ENCODE peak calls at places on chromosome 18, in six cellular contexts. W is PC-9, N is adrenal gland, K is mammary epithelial cell, S is left lung, O is neural progenitor cell. I is an unnamed sample.

GRCh38 chr18:7548226-7548625 is 18.9 kb upstream of the PTPRM start:
- DNase-seq in W (no peak), N (no peak), K (no peak), S (no peak), O (no peak), I (no peak)

GRCh38 chr18:34098109-34098508 is 126.6 kb downstream of the NOL4 start:
- DNase-seq in W (no peak), N (no peak), K (no peak), S (no peak), O (peak; percentile 9), I (no peak)

GRCh38 chr18:44536619-44537018 is 144.1 kb upstream of the SETBP1 start:
- DNase-seq in W (no peak), N (no peak), K (no peak), S (no peak), O (no peak), I (no peak)

GRCh38 chr18:71028285-71028762 is 739.5 kb downstream of the SOCS6 start:
- DNase-seq in W (no peak), N (no peak), K (no peak), S (no peak), O (no peak), I (peak; percentile 18)

GRCh38 chr18:29383311-29384273 is 1206.7 kb upstream of the CDH2 start:
- DNase-seq in W (no peak), N (no peak), K (peak; percentile 42), S (no peak), O (no peak), I (no peak)

GRCh38 chr18:43582120-43582519 is 304.8 kb upstream of the SYT4 start:
- DNase-seq in W (no peak), N (peak; percentile 52), K (no peak), S (no peak), O (no peak), I (no peak)

GRCh38 chr18:5720132-5720531 is 175.2 kb downstream of the TMEM200C start:
- DNase-seq in W (no peak), N (peak; percentile 61), K (no peak), S (no peak), O (no peak), I (peak; percentile 34)

GRCh38 chr18:77702686-77703085 is 453.0 kb downstream of the GALR1 start:
- DNase-seq in W (peak; percentile 45), N (peak; percentile 61), K (no peak), S (no peak), O (peak; percentile 60), I (no peak)

GRCh38 chr18:69152436-69152835 is 248.3 kb upstream of the DOK6 start:
- DNase-seq in W (no peak), N (no peak), K (no peak), S (no peak), O (no peak), I (no peak)

GRCh38 chr18:33711514-33711913 is 133.5 kb downstream of the ASXL3 start:
- DNase-seq in W (no peak), N (no peak), K (no peak), S (no peak), O (no peak), I (peak; percentile 48)

GRCh38 chr18:30915336-30915988 is 127.1 kb downstream of the DSC3 start:
- DNase-seq in W (no peak), N (no peak), K (no peak), S (no peak), O (no peak), I (no peak)

GRCh38 chr18:48946329-48946835 is 4.4 kb downstream of the SMAD7 start:
- DNase-seq in W (peak; percentile 90), N (no peak), K (peak; percentile 39), S (no peak), O (no peak), I (no peak)

GRCh38 chr18:22432672-22433137 is 15.0 kb upstream of the CTAGE1 start:
- DNase-seq in W (peak; percentile 81), N (peak; percentile 94), K (peak; percentile 89), S (no peak), O (no peak), I (no peak)

GRCh38 chr18:72544092-72544886 is at the start of gene CBLN2:
- DNase-seq in W (no peak), N (peak; percentile 54), K (peak; percentile 46), S (peak; percentile 42), O (peak; percentile 91), I (peak; percentile 87)

GRCh38 chr18:28432350-28432749 is 255.4 kb upstream of the CDH2 start:
- DNase-seq in W (no peak), N (no peak), K (no peak), S (no peak), O (no peak), I (no peak)

GRCh38 chr18:58671122-58671940 is at the start of gene MALT1:
- DNase-seq in W (peak; percentile 72), N (peak; percentile 95), K (peak; percentile 89), S (peak; percentile 96), O (peak; percentile 96), I (peak; percentile 90)

GRCh38 chr18:77071711-77072292 is 60.8 kb downstream of the MBP start:
- DNase-seq in W (peak; percentile 61), N (peak; percentile 78), K (no peak), S (no peak), O (no peak), I (no peak)

GRCh38 chr18:3596324-3597158 is 146.6 kb downstream of the TGIF1 start:
- DNase-seq in W (peak; percentile 79), N (peak; percentile 85), K (peak; percentile 31), S (peak; percentile 72), O (peak; percentile 47), I (no peak)
- TF ChIP-seq CTCF in W (peak; percentile 25), N (peak; percentile 22), K (no peak), S (no peak), O (no peak), I (peak; percentile 45)

DNA sequence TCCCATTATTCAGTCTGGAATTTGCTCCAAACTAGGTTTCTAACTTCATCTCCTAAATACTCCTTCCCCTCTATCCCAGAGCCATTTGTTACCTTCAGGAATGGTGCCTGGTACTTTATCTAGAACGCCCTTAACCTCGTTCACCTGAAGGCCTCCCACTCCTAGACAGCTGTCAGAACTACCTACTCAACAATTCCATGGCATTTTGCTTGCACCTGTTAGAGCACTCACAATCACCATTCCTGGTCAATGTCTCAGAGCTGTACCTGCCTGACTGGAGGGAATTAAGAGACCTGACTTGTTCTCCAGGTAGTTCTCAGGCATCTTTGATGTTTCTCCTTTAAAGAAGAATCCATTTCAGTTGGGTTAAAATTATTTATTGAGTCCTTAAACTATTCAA is 88.9 kb downstream of the GAREM1 start:
- DNase-seq in W (peak; percentile 65), N (no peak), K (peak; percentile 34), S (no peak), O (no peak), I (no peak)
- H3K27ac ChIP-seq in W (peak overlapping the region; percentile 99), N (peak overlapping the region; percentile 65), K (peak overlapping the region; percentile 85), S (no peak overlapping the region), O (no peak overlapping the region), I (no peak overlapping the region)

DNA sequence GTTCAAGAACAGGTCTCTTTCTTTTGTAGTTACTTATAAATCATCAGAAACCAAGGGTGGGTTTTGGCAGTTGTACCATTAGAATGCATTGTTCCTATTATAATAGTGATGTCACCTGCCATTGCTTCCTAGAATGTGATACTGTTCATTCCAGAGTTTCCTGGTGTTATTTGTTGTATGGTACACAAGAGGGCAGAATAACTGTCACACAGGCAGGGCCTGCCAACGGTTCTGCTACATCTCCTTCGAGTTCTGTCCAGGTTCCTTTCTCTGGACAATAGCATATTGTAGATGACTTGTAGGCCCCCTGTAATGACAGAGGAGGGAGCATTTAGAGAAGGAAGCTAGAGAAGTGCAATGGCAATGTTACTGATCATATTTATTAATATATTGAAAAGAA is 98.3 kb downstream of the KLHL14 start:
- DNase-seq in W (no peak), N (no peak), K (no peak), S (no peak), O (peak; percentile 40), I (no peak)
- TF ChIP-seq CTCF in W (no peak), N (no peak), K (peak; percentile 44), S (no peak), O (peak; percentile 54), I (no peak)

GRCh38 chr18:56823986-56824385 is 172.8 kb downstream of the WDR7 start:
- DNase-seq in W (no peak), N (no peak), K (no peak), S (no peak), O (no peak), I (no peak)
- H3K27ac ChIP-seq in W (no peak overlapping the region), N (no peak overlapping the region), K (no peak overlapping the region), S (no peak overlapping the region), O (no peak overlapping the region), I (no peak overlapping the region)

GRCh38 chr18:41966943-41967342 is 11.9 kb downstream of the PIK3C3 start:
- DNase-seq in W (no peak), N (peak; percentile 75), K (no peak), S (no peak), O (no peak), I (peak; percentile 18)

GRCh38 chr18:41965856-41966255 is 10.8 kb downstream of the PIK3C3 start:
- DNase-seq in W (no peak), N (no peak), K (no peak), S (no peak), O (no peak), I (no peak)

GRCh38 chr18:41972067-41973000 is 17.3 kb downstream of the PIK3C3 start:
- DNase-seq in W (no peak), N (no peak), K (no peak), S (no peak), O (no peak), I (no peak)

GRCh38 chr18:41967680-41968079 is 12.6 kb downstream of the PIK3C3 start:
- DNase-seq in W (no peak), N (no peak), K (no peak), S (no peak), O (no peak), I (peak; percentile 50)
- TF ChIP-seq CTCF in W (no peak), N (no peak), K (no peak), S (no peak), O (no peak), I (no peak)

GRCh38 chr18:49988733-49989132 is 175.4 kb upstream of the ACAA2 start:
- DNase-seq in W (no peak), N (no peak), K (no peak), S (no peak), O (no peak), I (no peak)
- H3K27ac ChIP-seq in W (no peak overlapping the region), N (no peak overlapping the region), K (no peak overlapping the region), S (no peak overlapping the region), O (no peak overlapping the region), I (no peak overlapping the region)

GRCh38 chr18:11728247-11728646 is 39.2 kb downstream of the GNAL start:
- DNase-seq in W (no peak), N (no peak), K (peak; percentile 42), S (no peak), O (peak; percentile 60), I (no peak)
- TF ChIP-seq CTCF in W (peak; percentile 21), N (no peak), K (peak; percentile 66), S (no peak), O (peak; percentile 50), I (no peak)

GRCh38 chr18:54774423-54774822 is 53.9 kb upstream of the RAB27B start:
- DNase-seq in W (no peak), N (no peak), K (no peak), S (no peak), O (no peak), I (no peak)
- H3K27ac ChIP-seq in W (peak overlapping the region; percentile 96), N (no peak overlapping the region), K (no peak overlapping the region), S (no peak overlapping the region), O (no peak overlapping the region), I (no peak overlapping the region)

I was measured in dorsolateral prefrontal cortex.